ENCODE peak calls at places on chromosomes 6 and 20, in nine cellular contexts. W is GM23248, P is PC-3, A is fibroblast of lung, K is HCT116, V is H9, G is neuronal stem cell, M is MM.1S, B is neural progenitor cell. I is an unnamed sample.

GRCh38 chr6:78909391-78909790 is 42.0 kb downstream of the IRAK1BP1 start:
- DNase-seq in W (peak; percentile 82), P (no peak), A (peak; percentile 72), K (no peak), V (no peak), G (no peak), M (peak; percentile 10), B (no peak), I (peak; percentile 52)

GRCh38 chr20:1827974-1828785 is 67.0 kb upstream of the SIRPA start:
- DNase-seq in W (peak; percentile 48), P (peak; percentile 89), A (no peak), K (peak; percentile 24), V (no peak), G (no peak), M (no peak), B (peak; percentile 57), I (no peak)

GRCh38 chr6:113371106-113371505 is 486.0 kb upstream of the MARCKS start:
- DNase-seq in W (no peak), P (no peak), A (no peak), K (no peak), V (no peak), G (no peak), M (no peak), B (no peak), I (no peak)

GRCh38 chr6:101912266-101912665 is 518.8 kb downstream of the GRIK2 start:
- DNase-seq in W (no peak), P (no peak), A (no peak), K (no peak), V (no peak), G (peak; percentile 6), M (no peak), B (peak; percentile 46), I (no peak)

GRCh38 chr6:16045238-16045637 is 83.6 kb upstream of the MYLIP start:
- DNase-seq in W (no peak), P (no peak), A (peak; percentile 11), K (no peak), V (no peak), G (no peak), M (no peak), B (no peak), I (no peak)

GRCh38 chr6:47780510-47781356 is 1.1 kb upstream of the OPN5 start:
- DNase-seq in W (peak; percentile 75), P (peak; percentile 89), A (peak; percentile 81), K (peak; percentile 66), V (peak; percentile 53), G (peak; percentile 33), M (peak; percentile 54), B (peak; percentile 66), I (peak; percentile 77)

GRCh38 chr6:167976708-167977107 is 20.8 kb upstream of the KIF25 start:
- DNase-seq in W (no peak), P (no peak), A (no peak), K (no peak), V (no peak), G (no peak), M (no peak), B (no peak), I (no peak)

GRCh38 chr6:119313937-119314893 is 35.3 kb downstream of the MAN1A1 start:
- DNase-seq in W (no peak), P (no peak), A (no peak), K (no peak), V (no peak), G (no peak), M (no peak), B (no peak), I (peak; percentile 58)

GRCh38 chr6:117288083-117288715 is 22.8 kb downstream of the VGLL2 start:
- DNase-seq in W (no peak), P (no peak), A (no peak), K (no peak), V (no peak), G (no peak), M (no peak), B (no peak), I (no peak)

GRCh38 chr6:142485256-142485655 is 183.4 kb downstream of the ADGRG6 start:
- DNase-seq in W (peak; percentile 40), P (no peak), A (peak; percentile 72), K (no peak), V (no peak), G (no peak), M (no peak), B (no peak), I (no peak)

GRCh38 chr6:127343753-127344659 is 597 bp upstream of the ECHDC1 start:
- DNase-seq in W (peak; percentile 63), P (peak; percentile 19), A (peak; percentile 62), K (no peak), V (no peak), G (peak; percentile 3), M (peak; percentile 37), B (peak; percentile 28), I (peak; percentile 56)

GRCh38 chr20:25471020-25471419 is 63.5 kb downstream of the GINS1 start:
- DNase-seq in W (no peak), P (no peak), A (no peak), K (no peak), V (no peak), G (no peak), M (no peak), B (no peak), I (no peak)

GRCh38 chr6:27866370-27867050 is 45.7 kb downstream of the OR2B2 start:
- DNase-seq in W (peak; percentile 74), P (no peak), A (peak; percentile 83), K (no peak), V (peak; percentile 45), G (peak; percentile 59), M (peak; percentile 72), B (peak; percentile 60), I (peak; percentile 87)

GRCh38 chr6:138410048-138410735 is 6.2 kb downstream of the HEBP2 start:
- DNase-seq in W (peak; percentile 68), P (no peak), A (peak; percentile 84), K (no peak), V (no peak), G (no peak), M (no peak), B (no peak), I (no peak)
- H3K9ac ChIP-seq in W (no peak overlapping the region), P (no peak overlapping the region), A (no peak overlapping the region), K (no peak overlapping the region), V (no peak overlapping the region), G (no peak overlapping the region), M (no peak overlapping the region), B (no peak overlapping the region), I (no peak overlapping the region)

GRCh38 chr6:26598267-26598666 is 1.5 kb downstream of the ABT1 start:
- DNase-seq in W (no peak), P (no peak), A (no peak), K (no peak), V (no peak), G (no peak), M (no peak), B (no peak), I (no peak)

GRCh38 chr6:26599134-26599533 is 2.4 kb downstream of the ABT1 start:
- DNase-seq in W (no peak), P (no peak), A (no peak), K (no peak), V (no peak), G (no peak), M (no peak), B (no peak), I (no peak)

GRCh38 chr6:26597389-26597766 is 625 bp downstream of the ABT1 start:
- DNase-seq in W (no peak), P (no peak), A (no peak), K (no peak), V (no peak), G (no peak), M (no peak), B (no peak), I (no peak)

GRCh38 chr6:26596579-26597388 is at the start of gene ABT1:
- DNase-seq in W (peak; percentile 99), P (peak; percentile 98), A (peak; percentile 98), K (peak; percentile 97), V (peak; percentile 98), G (peak; percentile 98), M (peak; percentile 96), B (peak; percentile 99), I (peak; percentile 99)

GRCh38 chr6:26597821-26598220 is 1.1 kb downstream of the ABT1 start:
- DNase-seq in W (no peak), P (no peak), A (no peak), K (no peak), V (no peak), G (no peak), M (no peak), B (no peak), I (no peak)
- H2AFZ ChIP-seq in W (peak overlapping the region; percentile 87), P (no peak overlapping the region), A (no peak overlapping the region), K (no peak overlapping the region), V (no peak overlapping the region), G (no peak overlapping the region), M (no peak overlapping the region), B (no peak overlapping the region), I (no peak overlapping the region)

GRCh38 chr6:33320315-33321181 is 3.0 kb upstream of the ZBTB22 start:
- DNase-seq in W (peak; percentile 94), P (peak; percentile 79), A (peak; percentile 94), K (no peak), V (peak; percentile 62), G (no peak), M (no peak), B (no peak), I (no peak)

GRCh38 chr6:33321227-33321626 is 3.7 kb upstream of the ZBTB22 start:
- DNase-seq in W (no peak), P (no peak), A (no peak), K (no peak), V (no peak), G (no peak), M (no peak), B (no peak), I (no peak)

GRCh38 chr6:33323623-33323948 is 6.0 kb upstream of the ZBTB22 start:
- DNase-seq in W (no peak), P (no peak), A (no peak), K (no peak), V (peak; percentile 41), G (no peak), M (no peak), B (no peak), I (peak; percentile 65)

GRCh38 chr6:33319939-33320314 is 2.4 kb upstream of the ZBTB22 start:
- DNase-seq in W (no peak), P (no peak), A (no peak), K (no peak), V (no peak), G (no peak), M (no peak), B (no peak), I (no peak)

GRCh38 chr6:33324139-33324538 is 6.6 kb upstream of the ZBTB22 start:
- DNase-seq in W (no peak), P (no peak), A (no peak), K (no peak), V (no peak), G (no peak), M (no peak), B (no peak), I (peak; percentile 89)
- H3K9ac ChIP-seq in W (no peak overlapping the region), P (no peak overlapping the region), A (no peak overlapping the region), K (peak overlapping the region; percentile 94), V (peak overlapping the region; percentile 53), G (no peak overlapping the region), M (peak overlapping the region; percentile 95), B (no peak overlapping the region), I (peak overlapping the region; percentile 84)

DNA sequence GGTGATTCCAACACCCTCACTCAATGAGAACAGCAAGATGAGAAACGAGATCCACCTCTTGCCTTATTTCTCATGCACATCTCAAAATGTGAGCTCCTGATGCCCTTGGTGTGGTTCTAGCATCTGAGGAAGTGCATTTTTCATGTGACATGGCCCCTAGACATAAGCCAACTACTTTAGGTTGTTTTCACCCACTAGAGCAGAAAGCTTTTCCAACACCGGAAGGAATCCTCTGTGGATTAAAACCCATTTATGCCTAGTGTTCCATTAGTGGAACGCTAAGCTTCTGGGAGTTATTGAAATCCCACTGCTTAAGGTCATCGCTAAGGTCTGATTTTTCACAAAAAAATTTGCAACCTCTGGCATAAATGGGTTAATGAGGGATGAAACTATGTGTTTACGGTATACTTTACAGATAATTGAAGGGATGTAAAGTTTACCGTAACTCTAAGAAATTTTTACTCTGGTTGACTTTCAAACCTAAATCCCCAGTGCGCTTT is 24.0 kb downstream of the CYP24A1 start:
- DNase-seq in W (no peak), P (no peak), A (no peak), K (no peak), V (no peak), G (no peak), M (no peak), B (no peak), I (no peak)
- H2AFZ ChIP-seq in W (no peak overlapping the region), P (no peak overlapping the region), A (no peak overlapping the region), K (peak overlapping the region; percentile 80), V (no peak overlapping the region), G (no peak overlapping the region), M (no peak overlapping the region), B (no peak overlapping the region), I (no peak overlapping the region)